ENCODE peak calls at places on chromosomes 2 and 18, in six cellular contexts. X, O, P, N, S and G are unnamed samples.

GRCh38 chr2:133198678-133199077 is 369.6 kb downstream of the NCKAP5 start:
- DNase-seq in S (no peak), P (no peak), O (no peak), N (no peak), X (no peak), G (no peak)

GRCh38 chr2:68318686-68319396 is 908 bp downstream of the CNRIP1 start:
- DNase-seq in S (no peak), X (peak), N (peak), O (no peak), P (no peak), G (no peak)

GRCh38 chr18:46632401-46633089 is 24.5 kb downstream of the LOXHD1 start:
- DNase-seq in S (no peak), P (no peak), O (no peak), X (no peak), N (no peak), G (no peak)

GRCh38 chr2:72561621-72562318 is 264.1 kb downstream of the EXOC6B start:
- DNase-seq in P (no peak), X (no peak), N (no peak), O (no peak), S (no peak), G (no peak)

GRCh38 chr2:185979546-185980071 is 241.0 kb downstream of the FSIP2 start:
- DNase-seq in N (no peak), P (no peak), O (no peak), S (no peak), X (no peak), G (no peak)

GRCh38 chr2:89833780-89834117 is 1142.3 kb downstream of the RPIA start:
- DNase-seq in X (no peak), S (no peak), P (no peak), N (no peak), O (no peak), G (no peak)

GRCh38 chr2:161409308-161409707 is 6.8 kb upstream of the TBR1 start:
- DNase-seq in P (no peak), S (no peak), X (no peak), O (no peak), N (no peak), G (no peak)

GRCh38 chr2:2569836-2570235 is 238.8 kb upstream of the MYT1L start:
- DNase-seq in X (no peak), P (no peak), N (no peak), S (no peak), O (no peak), G (no peak)

GRCh38 chr2:2974982-2975381 is 402.6 kb downstream of the EIPR1 start:
- DNase-seq in X (no peak), P (no peak), S (no peak), N (peak), O (no peak), G (no peak)

GRCh38 chr2:36805635-36806224 is 109.2 kb downstream of the VIT start:
- DNase-seq in P (no peak), O (no peak), X (no peak), N (no peak), S (no peak), G (no peak)

GRCh38 chr2:67600946-67601345 is 203.8 kb downstream of the ETAA1 start:
- DNase-seq in X (no peak), O (no peak), P (no peak), S (no peak), N (no peak), G (no peak)

GRCh38 chr2:27715318-27716165 is 51.9 kb downstream of the SLC4A1AP start:
- DNase-seq in X (no peak), S (peak), O (peak), N (peak), P (no peak), G (peak)

GRCh38 chr2:223243233-223243632 is 191.2 kb downstream of the KCNE4 start:
- DNase-seq in O (no peak), X (no peak), S (no peak), N (no peak), P (no peak), G (no peak)

GRCh38 chr2:55123851-55124269 is 73.6 kb upstream of the RTN4 start:
- DNase-seq in N (no peak), O (no peak), S (no peak), X (no peak), P (no peak), G (peak)

GRCh38 chr2:29723255-29724001 is 198.0 kb downstream of the ALK start:
- DNase-seq in X (no peak), O (no peak), S (no peak), N (no peak), P (no peak), G (no peak)

GRCh38 chr2:33634261-33634910 is 35.3 kb upstream of the FAM98A start:
- DNase-seq in P (no peak), N (no peak), X (peak), O (no peak), S (no peak), G (peak)

GRCh38 chr2:180366481-180366880 is 359.4 kb upstream of the CWC22 start:
- DNase-seq in X (no peak), O (no peak), S (no peak), N (no peak), P (no peak), G (no peak)